ENCODE peak calls at places on chromosome X, in six cellular contexts. P is IMR-90, K is HEK293T, V is K562, J is HepG2, N is GM12878. G is an unnamed sample.

GRCh38 chrX:29297171-29297800 is 710.0 kb downstream of the IL1RAPL1 start:
- DNase-seq in P (peak; percentile 43), K (no peak), V (no peak), J (no peak), N (no peak), G (no peak)

GRCh38 chrX:98605941-98606340 is 1722.2 kb downstream of the RPA4 start:
- DNase-seq in P (no peak), K (no peak), V (no peak), J (no peak), N (no peak), G (no peak)

GRCh38 chrX:65932173-65933084 is 107.5 kb downstream of the VSIG4 start:
- DNase-seq in P (no peak), K (peak; percentile 15), V (peak; percentile 67), J (peak; percentile 1), N (no peak), G (peak; percentile 12)

GRCh38 chrX:9534686-9535085 is 69.8 kb downstream of the TBL1X start:
- DNase-seq in P (peak; percentile 19), K (no peak), V (no peak), J (peak; percentile 9), N (no peak), G (no peak)

GRCh38 chrX:28133763-28134162 is 152.5 kb upstream of the DCAF8L1 start:
- DNase-seq in P (no peak), K (no peak), V (no peak), J (no peak), N (no peak), G (no peak)

GRCh38 chrX:49627030-49627777 is 28.4 kb downstream of the GAGE1 start:
- DNase-seq in P (no peak), K (peak; percentile 77), V (peak; percentile 67), J (peak; percentile 6), N (no peak), G (peak; percentile 34)

GRCh38 chrX:15465347-15465746 is 27.8 kb downstream of the PIR start:
- DNase-seq in P (peak; percentile 39), K (no peak), V (no peak), J (no peak), N (peak; percentile 16), G (no peak)

GRCh38 chrX:114267127-114267526 is 316.8 kb upstream of the HTR2C start:
- DNase-seq in P (no peak), K (no peak), V (no peak), J (no peak), N (no peak), G (no peak)

GRCh38 chrX:136768469-136769084 is 12.2 kb downstream of the ARHGEF6 start:
- DNase-seq in P (peak; percentile 83), K (peak; percentile 58), V (peak; percentile 87), J (no peak), N (no peak), G (no peak)

GRCh38 chrX:9117851-9118250 is 83.9 kb upstream of the FAM9B start:
- DNase-seq in P (peak; percentile 27), K (no peak), V (no peak), J (no peak), N (no peak), G (no peak)

GRCh38 chrX:71302461-71303213 is 1.1 kb downstream of the ITGB1BP2 start:
- DNase-seq in P (peak; percentile 24), K (no peak), V (no peak), J (no peak), N (no peak), G (no peak)

GRCh38 chrX:71301195-71301924 is at the start of gene ITGB1BP2:
- DNase-seq in P (peak; percentile 57), K (no peak), V (peak; percentile 32), J (peak; percentile 43), N (no peak), G (no peak)

GRCh38 chrX:71304561-71304960 is 3.0 kb downstream of the ITGB1BP2 start:
- DNase-seq in P (no peak), K (no peak), V (no peak), J (no peak), N (no peak), G (no peak)
- TF ChIP-seq BHLHE40 in P (no peak), K (no peak), V (no peak), J (no peak), N (no peak), G (no peak)

DNA sequence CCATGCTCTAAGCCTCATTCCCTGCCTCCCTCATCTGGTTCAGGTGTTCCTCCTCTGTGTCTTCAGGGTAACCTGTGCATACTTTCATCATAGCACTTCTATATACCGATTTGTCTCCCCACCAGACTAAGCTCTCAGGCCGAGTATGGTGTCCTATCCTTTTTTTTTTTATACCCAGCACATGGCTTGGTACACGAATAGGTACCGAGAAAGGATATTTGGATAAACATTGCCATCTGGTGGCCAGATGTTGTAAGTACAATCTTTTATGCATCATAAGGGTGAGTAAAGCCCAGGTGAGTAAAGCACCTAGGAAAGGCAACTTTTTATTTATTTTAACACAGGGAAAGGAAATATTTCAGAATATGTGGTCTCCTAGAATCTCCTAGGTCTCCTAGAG is 68.4 kb downstream of the MID2 start:
- DNase-seq in P (peak; percentile 42), K (peak; percentile 74), V (peak; percentile 50), J (peak; percentile 47), N (peak; percentile 20), G (peak; percentile 61)
- TF ChIP-seq BHLHE40 in P (no peak), K (no peak), V (no peak), J (no peak), N (no peak), G (no peak)

DNA sequence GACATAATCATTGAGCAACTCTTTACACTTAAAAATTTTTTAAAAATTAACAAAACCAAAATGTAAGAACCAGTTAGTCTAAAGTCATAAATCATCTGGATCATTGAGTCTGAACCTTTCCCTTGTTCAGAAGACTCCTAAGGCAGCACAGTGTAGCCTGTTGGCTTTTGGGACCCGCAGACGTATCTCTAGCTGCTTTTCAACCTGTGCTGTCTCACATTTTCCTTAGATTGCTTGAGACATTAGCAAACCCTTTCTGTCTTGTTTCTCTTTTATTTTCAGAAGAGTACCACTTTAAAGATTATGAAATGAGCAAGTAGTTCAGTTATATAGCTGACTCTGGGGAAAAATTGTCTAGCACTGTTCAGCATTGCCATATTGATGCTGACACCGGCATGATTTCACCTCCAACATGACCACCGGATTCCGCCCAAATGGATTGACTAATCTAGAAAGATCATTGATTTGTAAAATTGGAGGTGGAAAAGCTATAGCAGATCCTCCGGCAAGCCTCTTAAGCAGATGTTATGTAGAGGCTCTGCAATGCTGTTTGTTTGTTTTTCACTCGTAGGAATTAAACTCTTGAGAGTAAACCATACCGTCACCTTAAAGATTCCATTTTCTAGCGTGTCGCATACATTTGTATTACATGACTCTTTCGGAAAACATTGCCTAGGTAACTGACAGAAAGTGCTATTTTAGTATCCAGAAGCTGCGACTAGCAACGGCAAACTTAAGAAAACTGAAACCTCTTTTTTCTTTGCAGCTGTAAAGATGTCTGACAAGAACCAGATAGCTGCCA is 9.0 kb downstream of the TCEANC start:
- DNase-seq in P (no peak), K (no peak), V (no peak), J (no peak), N (no peak), G (no peak)
- TF ChIP-seq BHLHE40 in P (no peak), K (no peak), V (no peak), J (no peak), N (no peak), G (no peak)

GRCh38 chrX:100593142-100593541 is 8.4 kb downstream of the TNMD start:
- DNase-seq in P (no peak), K (no peak), V (no peak), J (no peak), N (no peak), G (no peak)

GRCh38 chrX:100584636-100585035 is at the start of gene TNMD:
- DNase-seq in P (no peak), K (no peak), V (no peak), J (no peak), N (no peak), G (no peak)

GRCh38 chrX:100591256-100592051 is 6.7 kb downstream of the TNMD start:
- DNase-seq in P (no peak), K (no peak), V (no peak), J (peak; percentile 40), N (no peak), G (no peak)

DNA sequence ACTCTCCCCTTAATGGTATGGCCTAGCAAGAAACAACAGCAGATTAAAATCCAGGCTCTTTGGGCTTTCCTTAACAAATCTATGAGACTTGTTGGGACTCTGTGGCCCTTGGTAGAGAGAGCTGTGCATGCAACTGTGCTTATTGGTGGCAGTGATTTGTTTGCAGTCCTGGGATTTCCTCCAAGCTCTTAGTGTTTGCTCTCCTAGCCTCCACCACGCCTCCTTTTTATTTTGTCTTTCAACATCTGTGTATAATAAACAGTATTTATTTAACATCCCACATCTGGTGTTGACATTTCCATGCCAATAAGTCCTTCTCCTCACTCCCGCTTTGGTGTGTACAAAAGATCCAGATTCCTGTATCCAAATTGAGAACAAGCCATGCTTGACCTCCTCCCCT is 3.1 kb downstream of the TNMD start:
- DNase-seq in P (no peak), K (no peak), V (no peak), J (no peak), N (no peak), G (no peak)
- TF ChIP-seq BHLHE40 in P (no peak), K (no peak), V (no peak), J (no peak), N (no peak), G (no peak)

GRCh38 chrX:70132244-70132643 is 1.0 kb upstream of the IGBP1 start:
- DNase-seq in P (no peak), K (no peak), V (peak; percentile 3), J (no peak), N (no peak), G (peak; percentile 10)

GRCh38 chrX:70128071-70128470 is 5.2 kb upstream of the IGBP1 start:
- DNase-seq in P (no peak), K (no peak), V (no peak), J (no peak), N (no peak), G (no peak)

GRCh38 chrX:70133303-70134115 is at the start of gene IGBP1:
- DNase-seq in P (peak; percentile 83), K (peak; percentile 76), V (peak; percentile 91), J (peak; percentile 90), N (peak; percentile 49), G (peak; percentile 93)

GRCh38 chrX:70132877-70133302 is 357 bp upstream of the IGBP1 start:
- DNase-seq in P (peak; percentile 3), K (no peak), V (no peak), J (no peak), N (no peak), G (no peak)

DNA sequence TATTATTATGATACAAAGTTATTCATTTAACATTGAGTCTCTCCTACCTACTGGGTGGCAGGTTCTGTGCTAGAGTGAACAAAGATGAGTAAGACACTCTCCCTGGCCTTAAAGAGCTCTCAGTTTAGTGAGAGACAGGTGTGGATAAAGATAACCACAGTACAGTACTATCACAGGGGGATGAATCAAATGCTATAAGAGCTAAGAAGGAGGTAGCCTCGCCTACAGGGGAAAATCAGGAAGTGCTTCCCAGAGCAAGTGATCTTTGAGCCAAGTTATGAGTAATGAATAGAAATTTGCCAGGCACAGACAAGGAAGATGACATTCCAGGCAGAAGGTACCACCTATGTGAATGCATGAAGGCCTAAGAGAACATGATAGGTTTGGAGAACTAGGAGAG is 3.4 kb upstream of the IGBP1 start:
- DNase-seq in P (peak; percentile 31), K (no peak), V (peak; percentile 2), J (peak; percentile 5), N (no peak), G (peak; percentile 21)
- TF ChIP-seq BHLHE40 in P (no peak), K (no peak), V (no peak), J (no peak), N (no peak), G (no peak)

GRCh38 chrX:68823413-68824151 is 5.2 kb upstream of the EFNB1 start:
- DNase-seq in P (no peak), K (no peak), V (no peak), J (no peak), N (no peak), G (no peak)
- TF ChIP-seq BHLHE40 in P (no peak), K (no peak), V (no peak), J (no peak), N (no peak), G (no peak)